ENCODE peak calls at places on chromosomes 2 and 18, in six cellular contexts. One of them, this sample, is unnamed.
A peak's percentile ranks its signal among the peaks of the same experiment; 100 is the strongest.

GRCh38 chr18:13455960-13456471 is 237.5 kb downstream of the LDLRAD4 start:
- DNase-seq in H1: no peak
- DNase-seq in HepG2: no peak
- DNase-seq in GM12891: peak; percentile 45
- DNase-seq in GM12878: peak; percentile 32
- DNase-seq in K562: no peak
- DNase-seq in this sample: no peak

GRCh38 chr2:234690569-234691225 is 193.8 kb upstream of the ARL4C start:
- DNase-seq in HepG2: peak; percentile 42
- DNase-seq in GM12891: no peak
- DNase-seq in K562: no peak
- DNase-seq in GM12878: no peak
- DNase-seq in H1: no peak
- DNase-seq in this sample: no peak

GRCh38 chr18:66795011-66795410 is 191.1 kb upstream of the CDH19 start:
- DNase-seq in K562: no peak
- DNase-seq in H1: no peak
- DNase-seq in HepG2: no peak
- DNase-seq in GM12878: no peak
- DNase-seq in GM12891: no peak
- DNase-seq in this sample: no peak

GRCh38 chr2:101830555-101830954 is 133.0 kb downstream of the MAP4K4 start:
- DNase-seq in H1: no peak
- DNase-seq in K562: no peak
- DNase-seq in GM12891: no peak
- DNase-seq in HepG2: no peak
- DNase-seq in GM12878: no peak
- DNase-seq in this sample: no peak

GRCh38 chr2:191296083-191297006 is 51.1 kb downstream of the MYO1B start:
- DNase-seq in GM12891: no peak
- DNase-seq in K562: no peak
- DNase-seq in GM12878: no peak
- DNase-seq in HepG2: no peak
- DNase-seq in H1: no peak
- DNase-seq in this sample: no peak

GRCh38 chr2:232854082-232854481 is 16.0 kb upstream of the SNORC start:
- DNase-seq in HepG2: no peak
- DNase-seq in K562: peak; percentile 16
- DNase-seq in H1: no peak
- DNase-seq in GM12878: no peak
- DNase-seq in GM12891: no peak
- DNase-seq in this sample: no peak

GRCh38 chr2:86541282-86541681 is 22.0 kb downstream of the CHMP3 start:
- DNase-seq in K562: no peak
- DNase-seq in HepG2: no peak
- DNase-seq in H1: no peak
- DNase-seq in GM12891: no peak
- DNase-seq in GM12878: no peak
- DNase-seq in this sample: no peak

GRCh38 chr18:42675810-42676209 is 439.7 kb downstream of the RIT2 start:
- DNase-seq in HepG2: no peak
- DNase-seq in GM12891: no peak
- DNase-seq in K562: no peak
- DNase-seq in H1: no peak
- DNase-seq in GM12878: no peak
- DNase-seq in this sample: no peak

GRCh38 chr2:158741631-158742030 is 53.5 kb upstream of the DAPL1 start:
- DNase-seq in GM12891: no peak
- DNase-seq in K562: no peak
- DNase-seq in H1: no peak
- DNase-seq in GM12878: no peak
- DNase-seq in HepG2: no peak
- DNase-seq in this sample: no peak

GRCh38 chr2:158729873-158730620 is 65.1 kb upstream of the DAPL1 start:
- DNase-seq in K562: no peak
- DNase-seq in GM12891: no peak
- DNase-seq in HepG2: no peak
- DNase-seq in GM12878: no peak
- DNase-seq in H1: no peak
- DNase-seq in this sample: no peak

GRCh38 chr2:80022018-80022417 is 282.5 kb downstream of the LRRTM1 start:
- DNase-seq in K562: no peak
- DNase-seq in GM12891: no peak
- DNase-seq in H1: no peak
- DNase-seq in GM12878: no peak
- DNase-seq in HepG2: no peak
- DNase-seq in this sample: no peak

GRCh38 chr18:32742620-32743019 is 30.2 kb downstream of the KLHL14 start:
- DNase-seq in HepG2: no peak
- DNase-seq in GM12891: no peak
- DNase-seq in K562: no peak
- DNase-seq in H1: no peak
- DNase-seq in GM12878: no peak
- DNase-seq in this sample: no peak

GRCh38 chr2:25341031-25341727 is 546 bp downstream of the DNMT3A start:
- DNase-seq in GM12878: no peak
- DNase-seq in GM12891: peak; percentile 70
- DNase-seq in HepG2: no peak
- DNase-seq in H1: no peak
- DNase-seq in K562: peak; percentile 66
- DNase-seq in this sample: peak; percentile 81

GRCh38 chr2:145764631-145765030 is 1244.7 kb upstream of the ZEB2 start:
- DNase-seq in GM12891: no peak
- DNase-seq in GM12878: no peak
- DNase-seq in H1: no peak
- DNase-seq in K562: no peak
- DNase-seq in HepG2: no peak
- DNase-seq in this sample: no peak

GRCh38 chr2:29245742-29246387 is 130.7 kb downstream of the CLIP4 start:
- DNase-seq in GM12891: peak; percentile 27
- DNase-seq in H1: no peak
- DNase-seq in GM12878: no peak
- DNase-seq in K562: no peak
- DNase-seq in HepG2: peak; percentile 33
- DNase-seq in this sample: no peak

GRCh38 chr18:37612519-37612918 is 46.9 kb upstream of the CELF4 start:
- DNase-seq in HepG2: no peak
- DNase-seq in K562: no peak
- DNase-seq in H1: no peak
- DNase-seq in GM12891: no peak
- DNase-seq in GM12878: no peak
- DNase-seq in this sample: no peak

GRCh38 chr2:181240844-181241243 is 216.3 kb upstream of the ITGA4 start:
- DNase-seq in GM12891: no peak
- DNase-seq in HepG2: no peak
- DNase-seq in K562: no peak
- DNase-seq in GM12878: no peak
- DNase-seq in H1: no peak
- DNase-seq in this sample: no peak
- TF ChIP-seq TAF1 in GM12891: no peak
- TF ChIP-seq TAF1 in HepG2: no peak
- TF ChIP-seq TAF1 in K562: no peak
- TF ChIP-seq TAF1 in GM12878: no peak
- TF ChIP-seq TAF1 in H1: no peak
- TF ChIP-seq TAF1 in this sample: no peak

GRCh38 chr2:43082111-43082877 is 144.1 kb downstream of the ZFP36L2 start:
- DNase-seq in GM12878: no peak
- DNase-seq in H1: no peak
- DNase-seq in HepG2: no peak
- DNase-seq in K562: no peak
- DNase-seq in GM12891: no peak
- DNase-seq in this sample: no peak

GRCh38 chr2:43082878-43083261 is 143.5 kb downstream of the ZFP36L2 start:
- DNase-seq in H1: no peak
- DNase-seq in HepG2: no peak
- DNase-seq in GM12878: no peak
- DNase-seq in K562: no peak
- DNase-seq in GM12891: no peak
- DNase-seq in this sample: no peak

GRCh38 chr2:43084699-43085091 is 141.7 kb downstream of the ZFP36L2 start:
- DNase-seq in GM12878: no peak
- DNase-seq in K562: peak; percentile 21
- DNase-seq in HepG2: no peak
- DNase-seq in H1: no peak
- DNase-seq in GM12891: no peak
- DNase-seq in this sample: no peak

GRCh38 chr2:43083278-43083677 is 143.1 kb downstream of the ZFP36L2 start:
- DNase-seq in GM12891: no peak
- DNase-seq in H1: no peak
- DNase-seq in GM12878: no peak
- DNase-seq in HepG2: no peak
- DNase-seq in K562: no peak
- DNase-seq in this sample: no peak

DNA sequence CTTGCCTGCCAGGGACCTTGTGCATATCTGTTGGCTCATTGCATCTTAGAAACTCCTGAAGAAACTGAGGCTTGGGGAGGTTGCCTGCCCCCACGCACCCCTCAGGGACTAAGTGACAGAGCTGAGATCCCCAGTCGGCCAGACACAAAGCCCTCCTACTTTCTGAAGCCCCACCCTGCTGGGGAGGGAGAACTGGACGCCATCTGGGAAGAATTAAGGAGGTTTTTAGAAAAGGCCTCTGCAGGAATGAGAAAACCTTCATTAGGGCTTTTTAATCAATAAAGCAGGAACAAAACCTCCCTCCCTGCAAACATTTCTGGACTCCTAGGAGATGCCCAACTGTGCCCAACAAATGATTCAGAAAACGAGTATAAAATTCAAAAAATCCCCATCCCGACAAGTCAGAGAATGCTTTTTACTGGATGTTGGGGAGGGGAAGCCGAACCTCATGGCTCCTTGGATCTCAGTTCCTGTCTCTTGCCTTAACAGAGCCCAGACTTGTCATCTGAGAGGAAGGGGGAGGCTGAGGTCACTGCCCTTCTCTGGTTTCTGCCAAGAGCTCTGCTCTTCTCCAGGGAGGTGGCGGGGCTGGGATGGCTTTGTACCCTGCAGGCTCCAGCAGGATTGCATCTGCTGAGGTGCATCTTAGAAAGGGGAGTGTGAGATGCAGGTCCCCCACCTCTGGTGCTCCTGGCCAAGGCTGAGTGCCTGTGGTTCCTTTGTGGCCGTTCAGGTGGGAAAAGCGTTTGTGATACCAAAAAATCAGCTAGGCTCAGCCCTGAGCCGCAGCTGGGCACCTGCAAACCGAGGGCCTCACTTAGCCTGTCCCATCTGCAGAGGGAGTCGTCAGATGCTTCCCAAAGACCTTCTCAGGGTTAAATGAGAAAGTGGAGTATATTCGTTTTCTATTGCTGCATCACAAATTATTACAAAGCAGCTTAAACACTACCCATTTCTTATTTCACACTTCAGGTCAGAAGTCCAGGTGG is 142.4 kb downstream of the ZFP36L2 start:
- DNase-seq in HepG2: no peak
- DNase-seq in H1: no peak
- DNase-seq in GM12878: no peak
- DNase-seq in K562: peak; percentile 35
- DNase-seq in GM12891: no peak
- DNase-seq in this sample: no peak
- TF ChIP-seq POLR2AphosphoS5 in HepG2: no peak
- TF ChIP-seq POLR2AphosphoS5 in H1: no peak
- TF ChIP-seq POLR2AphosphoS5 in GM12878: no peak
- TF ChIP-seq POLR2AphosphoS5 in K562: no peak
- TF ChIP-seq POLR2AphosphoS5 in GM12891: no peak
- TF ChIP-seq POLR2AphosphoS5 in this sample: no peak

DNA sequence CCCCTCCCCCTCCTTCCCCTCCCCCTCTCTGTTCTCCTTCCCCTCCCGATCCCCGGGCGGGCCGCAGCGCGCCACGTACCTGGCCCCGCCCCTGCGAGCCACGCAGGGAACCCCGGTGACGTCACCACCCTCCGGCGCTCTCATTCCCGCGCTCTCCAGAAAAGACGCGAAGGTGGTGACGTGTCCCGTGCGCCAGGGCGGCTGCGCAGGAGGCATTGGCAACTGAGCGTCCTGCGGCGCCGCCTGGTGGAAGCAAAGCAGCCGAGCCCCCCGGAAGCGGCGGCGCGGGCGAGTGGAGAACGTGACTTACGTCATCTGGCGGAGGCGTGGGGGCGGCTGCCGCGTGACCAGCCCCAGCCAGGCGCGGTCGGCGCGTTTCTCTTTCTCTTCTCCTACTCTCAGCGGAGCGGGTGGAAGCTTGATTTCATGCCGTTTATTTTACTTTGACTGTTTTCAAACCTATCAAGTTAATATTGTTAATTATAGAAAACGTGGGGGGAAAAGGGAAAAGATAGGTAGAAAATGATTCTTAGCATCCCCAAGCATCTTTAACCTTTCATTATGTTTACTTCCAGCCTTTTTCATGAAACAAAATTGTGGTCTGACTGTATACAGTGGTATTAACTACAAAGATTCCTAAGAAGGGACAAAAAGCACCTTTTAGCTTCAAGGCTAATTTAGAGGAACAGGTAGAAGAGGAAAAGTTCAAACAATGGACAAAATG is 48.1 kb downstream of the C2orf42 start:
- DNase-seq in GM12878: peak; percentile 98
- DNase-seq in K562: peak; percentile 97
- DNase-seq in H1: peak; percentile 99
- DNase-seq in GM12891: peak; percentile 87
- DNase-seq in HepG2: peak; percentile 99
- DNase-seq in this sample: peak; percentile 83
- TF ChIP-seq POLR2A in GM12878: peak; percentile 26
- TF ChIP-seq POLR2A in K562: peak; percentile 85
- TF ChIP-seq POLR2A in H1: peak; percentile 42
- TF ChIP-seq POLR2A in GM12891: no peak
- TF ChIP-seq POLR2A in HepG2: peak; percentile 55
- TF ChIP-seq POLR2A in this sample: peak; percentile 12

DNA sequence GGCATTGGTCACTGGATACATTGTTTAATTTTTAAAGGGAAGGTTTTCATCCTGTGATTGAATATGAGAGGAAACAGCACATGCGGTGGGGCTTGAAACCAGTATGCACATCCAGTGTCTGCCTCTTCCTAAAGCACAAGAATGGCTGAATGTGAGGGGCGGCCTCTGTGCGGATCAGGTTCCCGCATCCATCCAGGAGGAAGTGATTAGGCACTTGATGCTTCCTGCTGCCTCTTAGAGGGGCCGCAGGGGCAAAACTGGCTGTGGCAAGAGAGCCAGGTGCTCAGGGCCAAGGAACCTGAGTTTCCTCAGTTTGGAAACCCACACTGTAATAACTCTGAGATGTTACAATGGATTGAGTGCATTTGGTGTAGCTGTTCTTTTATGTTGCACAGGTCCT is 48.8 kb downstream of the THNSL2 start:
- DNase-seq in GM12878: no peak
- DNase-seq in HepG2: no peak
- DNase-seq in H1: no peak
- DNase-seq in GM12891: no peak
- DNase-seq in K562: no peak
- DNase-seq in this sample: no peak
- TF ChIP-seq TAF1 in GM12878: no peak
- TF ChIP-seq TAF1 in HepG2: no peak
- TF ChIP-seq TAF1 in H1: no peak
- TF ChIP-seq TAF1 in GM12891: no peak
- TF ChIP-seq TAF1 in K562: no peak
- TF ChIP-seq TAF1 in this sample: no peak

GRCh38 chr2:43224571-43225092 is 1.8 kb downstream of the ZFP36L2 start:
- DNase-seq in H1: no peak
- DNase-seq in GM12878: no peak
- DNase-seq in K562: peak; percentile 39
- DNase-seq in GM12891: no peak
- DNase-seq in HepG2: no peak
- DNase-seq in this sample: no peak
- TF ChIP-seq POLR2AphosphoS5 in H1: no peak
- TF ChIP-seq POLR2AphosphoS5 in GM12878: no peak
- TF ChIP-seq POLR2AphosphoS5 in K562: no peak
- TF ChIP-seq POLR2AphosphoS5 in GM12891: no peak
- TF ChIP-seq POLR2AphosphoS5 in HepG2: peak; percentile 23
- TF ChIP-seq POLR2AphosphoS5 in this sample: no peak